ENCODE peak calls at places on chromosomes 5 and 9, in eight cellular contexts. I is ovary, V is H1, H is HCT116, E is AG04450, Y is aorta, N is testis, B is neuronal stem cell. T is an unnamed sample. For H3K27me3, the result is how much of the 10 kb centered on the place peaks cover.

GRCh38 chr9:16668906-16669305 is 201.6 kb downstream of the BNC2 start:
- DNase-seq in Y (no peak), E (no peak), I (no peak), H (no peak), V (no peak), B (no peak), N (no peak), T (no peak)

GRCh38 chr5:167030500-167031120 is 1260.8 kb upstream of the WWC1 start:
- DNase-seq in I (no peak), E (no peak), N (peak), H (no peak), V (peak), Y (no peak), B (peak), T (no peak)

GRCh38 chr9:112558476-112558875 is 71.8 kb downstream of the KIAA1958 start:
- DNase-seq in Y (no peak), I (no peak), N (no peak), E (no peak), B (no peak), V (no peak), H (no peak), T (no peak)

GRCh38 chr5:171420429-171421231 is 1.2 kb downstream of the FGF18 start:
- DNase-seq in I (peak), Y (peak), B (no peak), V (no peak), N (peak), H (no peak), E (peak), T (peak)

GRCh38 chr5:151670953-151671636 is 15.6 kb downstream of the SPARC start:
- DNase-seq in H (no peak), V (no peak), N (no peak), Y (peak), E (no peak), I (no peak), B (no peak), T (no peak)

GRCh38 chr9:128043467-128043868 is 23.7 kb downstream of the NAIF1 start:
- DNase-seq in B (no peak), V (no peak), E (no peak), H (no peak), I (no peak), N (peak), Y (no peak), T (no peak)

GRCh38 chr5:145856285-145856818 is 16.5 kb downstream of the GRXCR2 start:
- DNase-seq in I (peak), B (peak), H (no peak), N (peak), E (peak), Y (peak), V (peak), T (peak)

GRCh38 chr5:149809919-149810691 is 80.0 kb downstream of the PPARGC1B start:
- DNase-seq in V (no peak), I (no peak), N (no peak), Y (peak), H (no peak), E (no peak), B (no peak), T (no peak)

GRCh38 chr5:42605490-42605889 is 151.1 kb upstream of the CCDC152 start:
- DNase-seq in I (no peak), Y (no peak), B (no peak), E (no peak), V (no peak), N (no peak), H (no peak), T (no peak)

GRCh38 chr5:94983861-94984535 is 300.9 kb downstream of the MCTP1 start:
- DNase-seq in B (no peak), Y (no peak), I (no peak), N (no peak), V (no peak), E (no peak), H (no peak), T (no peak)

GRCh38 chr5:35656721-35657120 is 39.1 kb downstream of the SPEF2 start:
- DNase-seq in V (no peak), E (peak), Y (no peak), H (no peak), B (no peak), N (no peak), I (no peak), T (no peak)

GRCh38 chr5:98631311-98632054 is 142.0 kb upstream of the RGMB start:
- DNase-seq in E (no peak), N (no peak), V (no peak), B (no peak), H (no peak), Y (no peak), I (no peak), T (no peak)

GRCh38 chr5:80254767-80255424 is 952 bp downstream of the SERINC5 start:
- DNase-seq in Y (no peak), N (peak), B (no peak), E (no peak), I (no peak), H (no peak), V (no peak), T (peak)

GRCh38 chr9:130970052-130970451 is 31.0 kb upstream of the FIBCD1 start:
- DNase-seq in I (no peak), N (no peak), Y (no peak), B (no peak), V (no peak), E (no peak), H (no peak), T (no peak)

GRCh38 chr9:32954642-32955041 is 46.8 kb downstream of the APTX start:
- DNase-seq in E (no peak), H (no peak), N (no peak), Y (no peak), I (no peak), V (no peak), B (no peak), T (no peak)

GRCh38 chr9:83434254-83434653 is 103.9 kb downstream of the FRMD3 start:
- DNase-seq in E (no peak), H (no peak), I (no peak), N (no peak), Y (no peak), V (no peak), B (no peak), T (no peak)

GRCh38 chr5:137989419-137989818 is 43.5 kb downstream of the FAM13B start:
- DNase-seq in N (no peak), E (no peak), Y (no peak), H (no peak), I (no peak), B (no peak), V (no peak), T (no peak)
- H3K27ac ChIP-seq in N (no peak), E (no peak), Y (no peak), H (no peak), I (no peak), B (no peak), V (no peak), T (no peak)

GRCh38 chr5:169283887-169284286 is 17.1 kb downstream of the SLIT3 start:
- DNase-seq in I (no peak), V (no peak), H (no peak), E (no peak), N (no peak), B (no peak), Y (no peak), T (no peak)

GRCh38 chr5:169288066-169288753 is 12.7 kb downstream of the SLIT3 start:
- DNase-seq in I (no peak), B (no peak), E (no peak), H (no peak), Y (no peak), N (no peak), V (no peak), T (no peak)

GRCh38 chr5:169289520-169289919 is 11.4 kb downstream of the SLIT3 start:
- DNase-seq in B (no peak), Y (no peak), I (no peak), H (no peak), V (no peak), E (no peak), N (no peak), T (no peak)

GRCh38 chr5:169287529-169287928 is 13.4 kb downstream of the SLIT3 start:
- DNase-seq in Y (no peak), B (no peak), H (no peak), N (no peak), E (no peak), V (no peak), I (no peak), T (no peak)

DNA sequence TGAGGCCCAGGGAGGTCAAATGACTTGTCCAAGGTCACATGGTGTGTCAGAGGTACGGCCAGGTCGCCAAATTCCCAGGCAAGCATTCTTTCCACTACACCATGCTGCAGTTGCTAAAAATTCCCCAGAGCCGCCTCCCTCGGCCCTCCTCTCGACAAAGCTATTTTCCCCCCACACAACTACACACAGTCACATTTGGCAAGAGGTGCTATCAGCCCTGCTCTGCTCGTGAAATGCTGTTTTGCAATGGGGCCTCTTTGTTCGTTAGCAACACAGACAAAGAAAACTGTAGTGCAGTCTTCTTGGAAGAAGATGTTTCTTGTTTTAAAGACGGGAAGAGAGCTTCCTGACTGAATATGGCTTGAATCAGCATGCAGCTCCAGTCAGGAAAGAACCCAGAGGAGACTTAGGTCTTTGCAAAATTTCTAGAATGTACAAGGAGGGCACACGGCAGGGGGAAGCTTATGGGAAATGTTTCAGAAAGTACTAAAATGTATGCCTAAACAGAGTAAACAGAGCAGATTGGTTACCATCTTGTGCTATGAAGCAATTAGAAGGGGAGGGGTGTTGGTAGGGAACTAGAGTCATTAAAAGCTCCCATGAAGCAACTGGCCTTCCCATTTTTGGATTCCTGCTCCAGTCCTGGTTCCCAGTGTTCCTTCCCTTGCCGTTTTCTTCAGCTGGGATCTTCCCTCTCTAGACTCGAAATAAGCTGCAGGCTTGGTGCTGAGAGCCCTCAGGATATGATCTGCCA is 14.2 kb downstream of the SLIT3 start:
- DNase-seq in I (peak), N (no peak), H (no peak), B (no peak), Y (peak), E (no peak), V (no peak), T (no peak)
- H3K27me3 ChIP-seq in I (under half), N (under half), H (under half), B (under half), Y (under half), E (under half), V (under half), T (under half)

DNA sequence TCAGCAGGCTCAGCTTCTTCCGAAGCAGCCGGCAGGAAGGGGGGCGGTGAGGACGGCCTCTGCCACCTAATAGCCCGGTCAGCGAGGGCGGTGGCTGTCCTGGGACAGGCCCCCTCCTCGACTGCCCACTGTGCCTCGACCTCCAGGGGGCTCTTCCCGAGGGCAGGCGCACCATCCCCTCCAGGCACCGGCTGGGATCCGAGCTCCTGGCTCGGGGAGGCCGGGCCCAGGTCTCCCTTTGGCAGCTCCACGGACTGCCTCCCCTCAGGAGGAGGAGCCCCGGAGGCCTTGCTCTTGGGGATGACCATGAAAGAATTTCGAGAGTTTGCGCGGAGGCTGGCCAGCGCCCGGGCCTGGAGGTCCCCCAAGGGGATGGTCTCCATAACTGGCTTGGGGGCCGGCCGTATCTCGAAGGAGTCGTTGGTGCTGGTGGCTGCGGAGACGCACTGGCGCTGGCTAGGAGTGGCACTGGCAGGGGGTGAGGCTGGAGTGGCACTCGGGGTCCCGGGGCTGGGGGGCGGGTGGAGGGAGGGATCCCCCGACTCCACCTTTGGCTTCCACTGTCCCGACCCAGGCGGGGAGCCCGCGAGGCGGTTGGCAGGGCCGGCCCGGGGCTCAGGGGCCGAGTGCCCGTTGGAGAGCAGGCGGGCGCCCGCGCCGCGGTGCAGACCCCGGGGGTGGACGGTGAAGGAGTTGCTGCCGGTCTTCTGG is 975 bp downstream of the TPRN start:
- DNase-seq in E (no peak), N (no peak), Y (no peak), B (no peak), I (no peak), H (no peak), V (peak), T (no peak)
- H3K27ac ChIP-seq in E (no peak), N (no peak), Y (no peak), B (no peak), I (no peak), H (peak), V (no peak), T (peak)

DNA sequence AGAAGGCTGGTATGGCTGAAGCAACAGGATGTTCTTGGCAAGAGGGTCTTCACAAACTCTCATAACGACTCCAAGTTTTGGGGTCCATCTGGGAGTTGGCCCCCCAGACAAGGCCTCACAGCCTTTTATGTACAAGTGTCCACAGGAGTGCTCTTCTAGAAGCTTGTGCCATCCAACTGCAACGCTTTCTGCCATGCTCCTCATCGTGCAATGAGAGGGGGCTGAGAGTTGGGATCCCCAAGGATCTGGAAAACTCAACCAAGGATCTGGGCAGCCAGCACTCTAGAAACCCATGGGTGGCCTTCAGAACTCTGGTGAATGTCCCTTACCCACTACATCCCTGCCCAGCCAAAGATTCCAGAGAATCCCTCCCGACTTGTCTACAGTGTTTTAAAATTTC is 8.5 kb upstream of the AMBP start:
- DNase-seq in H (no peak), I (no peak), V (peak), Y (no peak), N (no peak), E (no peak), B (no peak), T (no peak)
- H3K27me3 ChIP-seq in H (under half), I (under half), V (under half), Y (under half), N (under half), E (under half), B (under half), T (under half)

T was measured in stomach.